ENCODE peak calls at places on chromosomes 11 and 22, in four cellular contexts. M, I, K and Z are unnamed samples. For H3K4me1 and H3K9me3, the result is how much of the 10 kb centered on the place peaks cover.

GRCh38 chr11:29448246-29448877 is 568.5 kb downstream of the KCNA4 start:
- DNase-seq in M (no peak), I (peak), K (peak), Z (no peak)

GRCh38 chr22:24235315-24235714 is 9.6 kb downstream of the GGT5 start:
- DNase-seq in M (no peak), I (no peak), K (no peak), Z (no peak)

GRCh38 chr11:101061606-101062005 is 68.0 kb downstream of the PGR start:
- DNase-seq in M (no peak), I (no peak), K (peak), Z (no peak)

GRCh38 chr11:26649884-26650283 is 72.0 kb downstream of the SLC5A12 start:
- DNase-seq in M (peak), I (peak), K (peak), Z (peak)

GRCh38 chr11:125371451-125371935 is 124.6 kb downstream of the FEZ1 start:
- DNase-seq in M (no peak), I (no peak), K (no peak), Z (no peak)

GRCh38 chr11:71483689-71484088 is 30.7 kb downstream of the NADSYN1 start:
- DNase-seq in M (no peak), I (no peak), K (no peak), Z (no peak)

GRCh38 chr22:44099696-44100095 is 75.6 kb downstream of the PARVB start:
- DNase-seq in M (no peak), I (no peak), K (no peak), Z (no peak)

GRCh38 chr11:35274909-35275807 is 136.2 kb downstream of the CD44 start:
- DNase-seq in M (peak), I (peak), K (no peak), Z (no peak)

GRCh38 chr11:72088076-72088806 is 7.6 kb downstream of the LRRC51 start:
- DNase-seq in M (no peak), I (no peak), K (no peak), Z (no peak)

GRCh38 chr11:33694346-33695050 is 6.1 kb downstream of the C11orf91 start:
- DNase-seq in M (no peak), I (no peak), K (no peak), Z (no peak)

GRCh38 chr11:33857924-33858323 is 34.0 kb downstream of the LMO2 start:
- DNase-seq in M (peak), I (peak), K (peak), Z (peak)

GRCh38 chr11:62430350-62430749 is 11.5 kb downstream of the SCGB1A1 start:
- DNase-seq in M (no peak), I (no peak), K (no peak), Z (no peak)

GRCh38 chr11:101049123-101049522 is 80.5 kb downstream of the PGR start:
- DNase-seq in M (no peak), I (no peak), K (no peak), Z (no peak)

GRCh38 chr11:126815111-126815510 is 185.5 kb downstream of the KIRREL3 start:
- DNase-seq in M (no peak), I (no peak), K (peak), Z (no peak)

GRCh38 chr11:128936546-128937275 is 6.0 kb downstream of the TP53AIP1 start:
- DNase-seq in M (no peak), I (peak), K (no peak), Z (no peak)

GRCh38 chr22:19060356-19061009 is 61.7 kb downstream of the DGCR2 start:
- DNase-seq in M (no peak), I (peak), K (peak), Z (no peak)

GRCh38 chr11:130160460-130161090 is 993 bp downstream of the ST14 start:
- DNase-seq in M (no peak), I (no peak), K (no peak), Z (no peak)

GRCh38 chr22:29359469-29359868 is 28.9 kb downstream of the AP1B1 start:
- DNase-seq in M (peak), I (peak), K (peak), Z (no peak)

GRCh38 chr11:94926698-94927237 is 46.6 kb downstream of the CWC15 start:
- DNase-seq in M (peak), I (peak), K (peak), Z (no peak)

GRCh38 chr11:104254347-104254746 is 90.4 kb upstream of the PDGFD start:
- DNase-seq in M (no peak), I (peak), K (no peak), Z (no peak)

GRCh38 chr22:40203568-40203967 is 25.8 kb downstream of the TNRC6B start:
- DNase-seq in M (no peak), I (no peak), K (peak), Z (no peak)

GRCh38 chr11:62980133-62980760 is 4.5 kb downstream of the SLC22A6 start:
- DNase-seq in M (no peak), I (no peak), K (peak), Z (no peak)

GRCh38 chr22:16601437-16602223 is 9.0 kb upstream of the CCT8L2 start:
- DNase-seq in M (no peak), I (no peak), K (no peak), Z (no peak)

GRCh38 chr11:35786188-35786587 is 123.6 kb downstream of the TRIM44 start:
- DNase-seq in M (no peak), I (no peak), K (peak), Z (no peak)

GRCh38 chr11:72683782-72684200 is 9.6 kb upstream of the PDE2A start:
- DNase-seq in M (peak), I (peak), K (peak), Z (peak)

GRCh38 chr11:66448523-66448922 is 9.9 kb upstream of the MRPL11 start:
- DNase-seq in M (no peak), I (no peak), K (no peak), Z (no peak)

GRCh38 chr11:62383822-62384221 is 35.0 kb upstream of the SCGB1A1 start:
- DNase-seq in M (no peak), I (no peak), K (no peak), Z (no peak)

GRCh38 chr22:30217698-30218565 is 28.6 kb downstream of the LIF start:
- DNase-seq in M (no peak), I (peak), K (no peak), Z (no peak)

GRCh38 chr11:74636633-74637184 is 44.3 kb downstream of the POLD3 start:
- DNase-seq in M (no peak), I (no peak), K (peak), Z (no peak)

GRCh38 chr11:74634537-74634936 is 42.2 kb downstream of the POLD3 start:
- DNase-seq in M (peak), I (peak), K (peak), Z (peak)

GRCh38 chr11:74639533-74639932 is 47.2 kb downstream of the POLD3 start:
- DNase-seq in M (no peak), I (no peak), K (no peak), Z (no peak)

GRCh38 chr11:74630043-74630442 is 37.7 kb downstream of the POLD3 start:
- DNase-seq in M (no peak), I (no peak), K (no peak), Z (no peak)

DNA sequence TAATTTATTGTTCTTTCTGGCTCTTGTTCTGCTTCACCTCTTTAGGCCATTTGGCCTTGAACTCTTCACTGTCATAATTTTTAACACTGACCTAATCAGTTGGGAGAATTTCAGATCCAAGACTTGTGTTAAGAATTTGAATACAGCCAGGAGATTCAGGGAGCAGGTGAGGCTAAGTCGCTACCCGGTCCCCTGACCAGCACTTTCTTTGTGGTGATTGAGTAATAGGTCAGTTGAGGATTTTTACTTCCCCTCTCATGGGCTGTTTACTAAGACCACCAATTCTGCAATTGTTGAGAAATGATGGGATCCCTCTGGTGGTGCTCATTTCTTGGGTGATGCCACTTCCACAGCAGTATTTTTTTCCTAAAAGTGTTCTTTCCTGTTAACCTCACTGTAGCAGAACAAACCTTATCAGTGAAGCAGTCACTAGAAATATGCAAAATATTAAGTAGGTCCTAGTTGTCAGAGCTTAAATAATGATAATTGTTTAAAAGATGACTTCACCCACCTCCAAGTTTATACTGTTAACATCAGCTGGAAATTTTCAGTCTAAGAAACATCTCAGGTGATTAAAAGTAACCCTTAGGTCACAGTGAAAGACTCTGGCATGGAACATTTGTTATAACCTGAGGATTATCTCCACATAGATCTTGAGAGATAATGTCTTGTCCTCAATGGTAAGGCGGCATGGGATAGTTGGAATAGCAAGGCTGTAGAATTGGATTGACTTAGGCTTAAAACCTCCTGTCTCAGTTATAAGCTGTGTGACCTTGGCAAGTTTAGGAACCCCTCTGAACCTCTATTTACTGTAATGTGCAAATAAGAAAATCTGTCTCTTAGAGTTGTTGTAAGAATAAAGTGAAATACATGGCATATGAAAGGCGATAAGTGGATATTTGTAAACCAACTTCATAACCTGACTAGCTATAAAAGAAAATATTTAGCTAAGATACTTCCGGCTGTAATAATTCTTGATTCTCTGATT is 41.3 kb downstream of the POLD3 start:
- DNase-seq in M (no peak), I (no peak), K (no peak), Z (no peak)
- H3K4me1 ChIP-seq in M (under half), I (under half), K (under half), Z (under half)

GRCh38 chr11:50187220-50187619 is 154.5 kb downstream of the OR4C45 start:
- DNase-seq in M (no peak), I (no peak), K (no peak), Z (no peak)

GRCh38 chr11:50182486-50182885 is 149.8 kb downstream of the OR4C45 start:
- DNase-seq in M (no peak), I (no peak), K (no peak), Z (no peak)

GRCh38 chr11:50188040-50188439 is 155.4 kb downstream of the OR4C45 start:
- DNase-seq in M (no peak), I (no peak), K (no peak), Z (no peak)

DNA sequence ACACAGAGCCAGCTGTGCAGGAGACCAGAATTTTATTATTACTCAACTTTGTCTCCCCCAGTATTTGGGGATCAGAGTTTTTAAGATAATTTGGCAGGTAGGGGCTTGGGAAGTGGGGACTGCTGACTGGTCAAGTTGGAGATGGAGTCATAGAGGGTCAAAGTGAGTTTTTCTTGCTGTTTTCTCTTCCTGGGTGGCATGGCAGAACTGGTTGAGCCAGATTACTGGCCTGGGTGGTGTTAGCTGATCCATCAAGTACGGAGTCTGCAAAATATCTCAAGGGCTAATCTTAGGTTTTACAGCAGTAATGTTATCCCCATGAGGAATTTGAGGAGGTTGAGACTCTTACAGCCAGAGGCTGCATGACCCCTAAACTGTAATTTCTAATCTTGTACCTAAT is 153.5 kb downstream of the OR4C45 start:
- DNase-seq in M (no peak), I (no peak), K (no peak), Z (no peak)
- H3K9me3 ChIP-seq in M (under half), I (under half), K (under half), Z (under half)

GRCh38 chr11:87583931-87584330 is 546.2 kb downstream of the TMEM135 start:
- DNase-seq in M (no peak), I (no peak), K (no peak), Z (no peak)
- H3K27ac ChIP-seq in M (no peak), I (no peak), K (no peak), Z (no peak)

GRCh38 chr11:73977856-73978519 is 4.7 kb downstream of the UCP2 start:
- DNase-seq in M (no peak), I (no peak), K (no peak), Z (no peak)
- H3K4me1 ChIP-seq in M (under half), I (under half), K (under half), Z (under half)

GRCh38 chr22:49659281-49659923 is 168.3 kb downstream of the BRD1 start:
- DNase-seq in M (peak), I (no peak), K (no peak), Z (no peak)

GRCh38 chr22:49659924-49660315 is 167.8 kb downstream of the BRD1 start:
- DNase-seq in M (no peak), I (peak), K (no peak), Z (no peak)

GRCh38 chr22:49660321-49660720 is 167.4 kb downstream of the BRD1 start:
- DNase-seq in M (no peak), I (no peak), K (no peak), Z (no peak)

GRCh38 chr22:49657974-49658550 is 169.6 kb downstream of the BRD1 start:
- DNase-seq in M (no peak), I (no peak), K (no peak), Z (peak)

GRCh38 chr22:49658902-49659280 is 168.8 kb downstream of the BRD1 start:
- DNase-seq in M (no peak), I (no peak), K (no peak), Z (peak)
- H3K9me3 ChIP-seq in M (under half), I (under half), K (under half), Z (under half)

DNA sequence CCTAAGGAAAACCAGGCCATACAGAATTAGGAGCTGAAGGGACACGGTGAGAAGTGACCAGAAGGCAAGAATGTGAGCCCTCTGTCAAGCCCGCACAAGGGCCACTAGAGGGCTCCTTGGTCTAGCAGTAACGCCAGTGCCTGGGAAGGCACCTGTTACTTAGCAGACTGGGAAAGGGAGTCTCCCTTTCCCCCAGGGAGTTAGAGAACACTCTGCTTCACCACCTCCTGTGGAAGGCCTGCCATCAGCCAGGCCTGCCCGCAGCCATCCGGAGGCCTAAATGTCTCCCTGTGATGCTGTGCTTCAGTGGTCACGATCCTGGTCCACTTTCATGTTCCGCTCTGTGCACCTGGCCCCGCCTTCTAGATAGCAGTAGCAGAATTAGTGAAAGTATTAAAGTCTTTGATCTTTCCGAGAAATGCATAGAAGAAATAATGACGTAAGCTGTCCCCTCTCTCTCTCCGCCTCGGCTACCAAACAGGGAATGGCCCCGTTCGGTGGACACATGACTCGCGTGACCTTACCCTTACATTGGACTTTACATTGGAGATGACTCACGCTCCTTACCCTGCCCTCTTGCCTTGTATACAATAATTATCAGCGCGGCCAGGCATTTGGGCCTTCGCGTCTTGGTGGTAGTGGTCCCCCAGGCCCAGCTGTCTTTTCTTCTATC is 10.7 kb upstream of the GSTP1 start:
- DNase-seq in M (peak), I (peak), K (peak), Z (peak)
- H3K27ac ChIP-seq in M (no peak), I (no peak), K (no peak), Z (peak)

GRCh38 chr22:37222440-37222971 is 10.2 kb upstream of the SSTR3 start:
- DNase-seq in M (peak), I (no peak), K (no peak), Z (peak)
- H3K4me1 ChIP-seq in M (under half), I (under half), K (under half), Z (under half)

DNA sequence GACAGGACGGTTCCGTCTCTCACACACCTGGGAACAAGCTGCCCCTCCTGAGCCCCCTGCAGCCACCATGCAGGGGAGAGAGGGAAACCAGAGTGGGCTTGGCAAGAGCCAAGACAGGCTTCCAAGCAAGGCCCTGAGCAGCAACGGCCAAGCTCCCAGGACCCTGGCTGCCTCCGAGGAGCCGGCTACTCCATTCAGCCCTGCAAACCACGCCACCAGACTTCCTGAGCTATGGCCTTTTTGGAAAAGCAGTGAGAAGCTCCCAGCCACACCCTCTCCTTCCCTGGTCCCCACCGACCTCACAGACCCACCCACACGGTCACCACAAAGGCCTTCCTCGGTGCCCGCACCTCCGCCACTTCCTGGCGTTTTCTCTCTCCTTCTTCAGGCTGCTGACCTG is 479.0 kb downstream of the BRD1 start:
- DNase-seq in M (no peak), I (no peak), K (no peak), Z (no peak)
- H3K9me3 ChIP-seq in M (under half), I (under half), K (half or more), Z (under half)

GRCh38 chr22:37230673-37231405 is 13.2 kb downstream of the RAC2 start:
- DNase-seq in M (peak), I (peak), K (no peak), Z (peak)
- H3K27ac ChIP-seq in M (peak), I (no peak), K (no peak), Z (peak)

DNA sequence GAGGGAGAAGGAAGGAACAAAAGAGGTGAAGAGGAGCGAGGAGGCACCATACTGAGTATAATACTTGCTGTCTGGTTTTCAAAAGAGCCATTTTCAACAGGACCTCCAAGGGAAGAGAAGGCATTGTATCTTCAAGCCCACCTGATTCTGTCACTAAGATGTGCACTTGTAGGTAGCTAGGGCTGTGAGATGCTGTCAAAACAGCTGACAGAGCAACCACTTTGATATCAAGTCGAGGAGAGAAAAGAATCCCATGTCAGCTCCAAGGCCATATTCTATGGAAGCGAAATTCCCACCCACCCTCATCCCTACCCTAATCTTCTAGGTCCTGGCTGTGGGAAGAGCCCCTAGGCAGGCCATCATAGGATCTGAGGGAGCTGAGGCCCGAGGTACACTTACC is 70.9 kb upstream of the PRDM11 start:
- DNase-seq in M (no peak), I (no peak), K (no peak), Z (no peak)
- H3K4me1 ChIP-seq in M (under half), I (under half), K (under half), Z (under half)